ENCODE peak calls at places on chromosomes 3 and 15, in six cellular contexts. One of them, this sample, is unnamed.
A peak's percentile ranks its signal among the peaks of the same experiment; 100 is the strongest.

GRCh38 chr3:123027292-123028232 is at the start of gene SEMA5B:
- DNase-seq in mammary epithelial cell: peak; percentile 39
- DNase-seq in astrocyte of the spinal cord: no peak
- DNase-seq in spleen: peak; percentile 82
- DNase-seq in fibroblast of lung: no peak
- DNase-seq in fibroblast of pulmonary artery: no peak
- DNase-seq in this sample: no peak

GRCh38 chr15:56772868-56773639 is 39.7 kb upstream of the ZNF280D start:
- DNase-seq in mammary epithelial cell: no peak
- DNase-seq in astrocyte of the spinal cord: no peak
- DNase-seq in spleen: no peak
- DNase-seq in fibroblast of lung: peak; percentile 58
- DNase-seq in fibroblast of pulmonary artery: peak; percentile 65
- DNase-seq in this sample: no peak

GRCh38 chr15:77738441-77739437 is 106.0 kb upstream of the LINGO1 start:
- DNase-seq in mammary epithelial cell: no peak
- DNase-seq in astrocyte of the spinal cord: no peak
- DNase-seq in spleen: no peak
- DNase-seq in fibroblast of lung: no peak
- DNase-seq in fibroblast of pulmonary artery: no peak
- DNase-seq in this sample: no peak

GRCh38 chr3:69182588-69183299 is 60.3 kb upstream of the LMOD3 start:
- DNase-seq in mammary epithelial cell: peak; percentile 58
- DNase-seq in astrocyte of the spinal cord: peak; percentile 85
- DNase-seq in spleen: no peak
- DNase-seq in fibroblast of lung: peak; percentile 55
- DNase-seq in fibroblast of pulmonary artery: peak; percentile 82
- DNase-seq in this sample: no peak

GRCh38 chr15:57861039-57861638 is 154.6 kb downstream of the POLR2M start:
- DNase-seq in mammary epithelial cell: peak; percentile 61
- DNase-seq in astrocyte of the spinal cord: peak; percentile 76
- DNase-seq in spleen: no peak
- DNase-seq in fibroblast of lung: peak; percentile 80
- DNase-seq in fibroblast of pulmonary artery: peak; percentile 85
- DNase-seq in this sample: no peak

GRCh38 chr15:90819390-90819789 is 49.0 kb upstream of the FURIN start:
- DNase-seq in mammary epithelial cell: no peak
- DNase-seq in astrocyte of the spinal cord: no peak
- DNase-seq in spleen: no peak
- DNase-seq in fibroblast of lung: no peak
- DNase-seq in fibroblast of pulmonary artery: no peak
- DNase-seq in this sample: no peak

GRCh38 chr15:95591270-95591669 is 739.2 kb upstream of the NR2F2 start:
- DNase-seq in mammary epithelial cell: no peak
- DNase-seq in astrocyte of the spinal cord: no peak
- DNase-seq in spleen: no peak
- DNase-seq in fibroblast of lung: no peak
- DNase-seq in fibroblast of pulmonary artery: no peak
- DNase-seq in this sample: no peak

GRCh38 chr3:52780298-52780585 is 2.8 kb downstream of the ITIH1 start:
- DNase-seq in mammary epithelial cell: no peak
- DNase-seq in astrocyte of the spinal cord: no peak
- DNase-seq in spleen: no peak
- DNase-seq in fibroblast of lung: no peak
- DNase-seq in fibroblast of pulmonary artery: no peak
- DNase-seq in this sample: peak; percentile 18

GRCh38 chr3:41148901-41149300 is 50.4 kb upstream of the CTNNB1 start:
- DNase-seq in mammary epithelial cell: no peak
- DNase-seq in astrocyte of the spinal cord: no peak
- DNase-seq in spleen: no peak
- DNase-seq in fibroblast of lung: no peak
- DNase-seq in fibroblast of pulmonary artery: no peak
- DNase-seq in this sample: no peak

GRCh38 chr3:197801801-197802504 is 10.9 kb downstream of the LRCH3 start:
- DNase-seq in mammary epithelial cell: peak; percentile 60
- DNase-seq in astrocyte of the spinal cord: no peak
- DNase-seq in spleen: no peak
- DNase-seq in fibroblast of lung: peak; percentile 48
- DNase-seq in fibroblast of pulmonary artery: peak; percentile 48
- DNase-seq in this sample: peak; percentile 67

GRCh38 chr3:70358978-70359580 is 46.6 kb upstream of the MDFIC2 start:
- DNase-seq in mammary epithelial cell: peak; percentile 5
- DNase-seq in astrocyte of the spinal cord: peak; percentile 59
- DNase-seq in spleen: no peak
- DNase-seq in fibroblast of lung: peak; percentile 59
- DNase-seq in fibroblast of pulmonary artery: peak; percentile 60
- DNase-seq in this sample: no peak

GRCh38 chr15:98003976-98004375 is 43.5 kb downstream of the ARRDC4 start:
- DNase-seq in mammary epithelial cell: peak; percentile 86
- DNase-seq in astrocyte of the spinal cord: no peak
- DNase-seq in spleen: no peak
- DNase-seq in fibroblast of lung: no peak
- DNase-seq in fibroblast of pulmonary artery: no peak
- DNase-seq in this sample: no peak

GRCh38 chr3:51953445-51953844 is 1.7 kb upstream of the GPR62 start:
- DNase-seq in mammary epithelial cell: peak; percentile 43
- DNase-seq in astrocyte of the spinal cord: peak; percentile 62
- DNase-seq in spleen: no peak
- DNase-seq in fibroblast of lung: peak; percentile 68
- DNase-seq in fibroblast of pulmonary artery: peak; percentile 72
- DNase-seq in this sample: peak; percentile 65

GRCh38 chr15:44598892-44599291 is 61.9 kb downstream of the EIF3J start:
- DNase-seq in mammary epithelial cell: no peak
- DNase-seq in astrocyte of the spinal cord: peak; percentile 37
- DNase-seq in spleen: no peak
- DNase-seq in fibroblast of lung: peak; percentile 74
- DNase-seq in fibroblast of pulmonary artery: peak; percentile 88
- DNase-seq in this sample: no peak

GRCh38 chr3:36871379-36872126 is 73.3 kb downstream of the TRANK1 start:
- DNase-seq in mammary epithelial cell: no peak
- DNase-seq in astrocyte of the spinal cord: no peak
- DNase-seq in spleen: no peak
- DNase-seq in fibroblast of lung: no peak
- DNase-seq in fibroblast of pulmonary artery: no peak
- DNase-seq in this sample: no peak

GRCh38 chr3:38153986-38154608 is 11.2 kb upstream of the OXSR1 start:
- DNase-seq in mammary epithelial cell: peak; percentile 94
- DNase-seq in astrocyte of the spinal cord: no peak
- DNase-seq in spleen: no peak
- DNase-seq in fibroblast of lung: peak; percentile 92
- DNase-seq in fibroblast of pulmonary artery: peak; percentile 94
- DNase-seq in this sample: peak; percentile 79

GRCh38 chr3:155302476-155302875 is 9.0 kb upstream of the STRIT1 start:
- DNase-seq in mammary epithelial cell: no peak
- DNase-seq in astrocyte of the spinal cord: peak; percentile 69
- DNase-seq in spleen: no peak
- DNase-seq in fibroblast of lung: peak; percentile 66
- DNase-seq in fibroblast of pulmonary artery: peak; percentile 25
- DNase-seq in this sample: no peak

GRCh38 chr3:42503957-42504333 is 1.5 kb downstream of the VIPR1 start:
- DNase-seq in mammary epithelial cell: no peak
- DNase-seq in astrocyte of the spinal cord: no peak
- DNase-seq in spleen: peak; percentile 64
- DNase-seq in fibroblast of lung: no peak
- DNase-seq in fibroblast of pulmonary artery: no peak
- DNase-seq in this sample: peak; percentile 41

GRCh38 chr3:17143893-17144664 is 259.3 kb downstream of the PLCL2 start:
- DNase-seq in mammary epithelial cell: no peak
- DNase-seq in astrocyte of the spinal cord: no peak
- DNase-seq in spleen: no peak
- DNase-seq in fibroblast of lung: no peak
- DNase-seq in fibroblast of pulmonary artery: no peak
- DNase-seq in this sample: no peak

GRCh38 chr3:136752046-136752326 is 192 bp downstream of the STAG1 start:
- DNase-seq in mammary epithelial cell: no peak
- DNase-seq in astrocyte of the spinal cord: no peak
- DNase-seq in spleen: no peak
- DNase-seq in fibroblast of lung: no peak
- DNase-seq in fibroblast of pulmonary artery: no peak
- DNase-seq in this sample: no peak

GRCh38 chr15:78177447-78177873 is 28.3 kb downstream of the IDH3A start:
- DNase-seq in mammary epithelial cell: no peak
- DNase-seq in astrocyte of the spinal cord: peak; percentile 12
- DNase-seq in spleen: peak; percentile 78
- DNase-seq in fibroblast of lung: peak; percentile 15
- DNase-seq in fibroblast of pulmonary artery: peak; percentile 25
- DNase-seq in this sample: no peak

GRCh38 chr3:61617041-61617440 is 55.7 kb downstream of the PTPRG start:
- DNase-seq in mammary epithelial cell: no peak
- DNase-seq in astrocyte of the spinal cord: no peak
- DNase-seq in spleen: no peak
- DNase-seq in fibroblast of lung: no peak
- DNase-seq in fibroblast of pulmonary artery: peak; percentile 7
- DNase-seq in this sample: no peak

GRCh38 chr3:134640872-134641470 is 9.9 kb downstream of the KY start:
- DNase-seq in mammary epithelial cell: no peak
- DNase-seq in astrocyte of the spinal cord: peak; percentile 35
- DNase-seq in spleen: no peak
- DNase-seq in fibroblast of lung: peak; percentile 42
- DNase-seq in fibroblast of pulmonary artery: peak; percentile 64
- DNase-seq in this sample: no peak
- TF ChIP-seq CTCF in mammary epithelial cell: peak; percentile 38
- TF ChIP-seq CTCF in astrocyte of the spinal cord: peak; percentile 72
- TF ChIP-seq CTCF in spleen: no peak
- TF ChIP-seq CTCF in fibroblast of lung: peak; percentile 57
- TF ChIP-seq CTCF in fibroblast of pulmonary artery: peak; percentile 76
- TF ChIP-seq CTCF in this sample: peak; percentile 50

DNA sequence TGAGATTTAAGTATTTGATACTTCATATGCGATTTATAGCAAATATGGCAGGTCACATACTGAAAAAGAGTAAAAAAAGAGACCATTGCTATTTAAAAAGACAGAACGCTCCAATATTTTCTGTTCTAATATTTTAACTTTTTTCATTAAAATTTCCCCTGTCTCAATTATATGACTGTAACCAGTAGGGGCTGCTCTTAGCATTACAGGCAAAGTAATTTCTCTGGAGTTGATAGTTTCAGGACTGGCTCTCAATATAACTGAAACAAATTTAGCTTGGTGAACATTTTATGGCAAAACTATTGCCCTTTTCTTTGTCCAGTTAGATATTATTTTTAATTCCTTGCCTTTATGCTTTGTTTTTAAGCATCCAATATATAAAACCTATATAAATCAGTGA is 286.3 kb upstream of the ROBO2 start:
- DNase-seq in mammary epithelial cell: no peak
- DNase-seq in astrocyte of the spinal cord: no peak
- DNase-seq in spleen: no peak
- DNase-seq in fibroblast of lung: peak; percentile 42
- DNase-seq in fibroblast of pulmonary artery: no peak
- DNase-seq in this sample: no peak
- TF ChIP-seq CTCF in mammary epithelial cell: no peak
- TF ChIP-seq CTCF in astrocyte of the spinal cord: peak; percentile 14
- TF ChIP-seq CTCF in spleen: no peak
- TF ChIP-seq CTCF in fibroblast of lung: peak; percentile 20
- TF ChIP-seq CTCF in fibroblast of pulmonary artery: no peak
- TF ChIP-seq CTCF in this sample: no peak

GRCh38 chr3:140050396-140050795 is 115.4 kb downstream of the CLSTN2 start:
- DNase-seq in mammary epithelial cell: no peak
- DNase-seq in astrocyte of the spinal cord: no peak
- DNase-seq in spleen: no peak
- DNase-seq in fibroblast of lung: no peak
- DNase-seq in fibroblast of pulmonary artery: no peak
- DNase-seq in this sample: no peak

GRCh38 chr3:140055032-140055791 is 120.2 kb downstream of the CLSTN2 start:
- DNase-seq in mammary epithelial cell: no peak
- DNase-seq in astrocyte of the spinal cord: no peak
- DNase-seq in spleen: no peak
- DNase-seq in fibroblast of lung: no peak
- DNase-seq in fibroblast of pulmonary artery: no peak
- DNase-seq in this sample: no peak

GRCh38 chr3:140053794-140054193 is 118.8 kb downstream of the CLSTN2 start:
- DNase-seq in mammary epithelial cell: no peak
- DNase-seq in astrocyte of the spinal cord: no peak
- DNase-seq in spleen: no peak
- DNase-seq in fibroblast of lung: no peak
- DNase-seq in fibroblast of pulmonary artery: no peak
- DNase-seq in this sample: no peak

GRCh38 chr3:140053011-140053702 is 118.2 kb downstream of the CLSTN2 start:
- DNase-seq in mammary epithelial cell: no peak
- DNase-seq in astrocyte of the spinal cord: no peak
- DNase-seq in spleen: no peak
- DNase-seq in fibroblast of lung: no peak
- DNase-seq in fibroblast of pulmonary artery: no peak
- DNase-seq in this sample: no peak

DNA sequence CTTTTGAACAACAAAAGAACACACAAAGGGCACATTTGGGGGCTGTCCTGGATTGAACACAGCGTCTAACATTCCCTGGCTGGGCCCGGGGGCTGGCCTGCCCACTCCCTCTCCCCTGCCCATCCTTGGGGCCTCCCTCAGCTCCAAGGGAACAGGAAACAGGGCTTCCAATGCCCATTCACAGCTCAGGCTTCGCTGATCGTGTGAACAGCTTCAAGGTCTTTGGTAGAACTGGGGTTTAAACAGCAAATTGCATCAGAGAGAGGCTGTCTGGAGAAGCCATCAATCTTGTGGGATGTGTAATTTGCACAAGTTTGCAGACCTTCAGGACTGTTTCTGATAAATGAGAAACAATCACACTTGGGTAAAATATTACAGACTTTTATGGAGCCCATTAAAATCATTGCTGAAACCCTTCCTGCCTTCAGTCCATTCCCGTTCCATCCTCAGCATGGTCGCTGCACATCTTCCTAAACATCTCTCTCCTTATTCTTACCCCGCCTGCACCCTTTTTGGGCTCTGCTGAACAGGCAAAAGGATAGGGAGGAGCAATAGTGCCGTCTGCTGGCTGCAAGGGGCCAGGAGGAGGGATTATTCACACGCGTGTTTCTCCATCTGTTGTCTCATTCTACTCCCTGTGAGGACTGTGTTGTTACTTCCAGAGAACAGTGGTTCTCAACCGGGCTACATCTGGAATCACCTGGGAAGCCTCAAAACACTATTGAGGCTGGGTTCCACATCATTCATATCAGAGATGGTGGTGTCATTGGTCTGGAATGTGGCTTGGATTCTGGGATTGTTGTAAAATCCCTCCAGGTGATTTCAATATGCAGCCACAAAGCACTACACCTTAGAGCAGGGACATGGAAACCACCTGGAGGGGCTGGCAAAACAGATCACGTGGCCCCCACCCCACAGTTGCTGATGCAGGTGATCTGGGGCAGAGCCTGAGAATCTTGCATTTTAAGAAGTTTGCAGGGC is 116.3 kb downstream of the CLSTN2 start:
- DNase-seq in mammary epithelial cell: peak; percentile 12
- DNase-seq in astrocyte of the spinal cord: no peak
- DNase-seq in spleen: no peak
- DNase-seq in fibroblast of lung: no peak
- DNase-seq in fibroblast of pulmonary artery: no peak
- DNase-seq in this sample: no peak
- TF ChIP-seq CTCF in mammary epithelial cell: peak; percentile 56
- TF ChIP-seq CTCF in astrocyte of the spinal cord: peak; percentile 35
- TF ChIP-seq CTCF in spleen: no peak
- TF ChIP-seq CTCF in fibroblast of lung: no peak
- TF ChIP-seq CTCF in fibroblast of pulmonary artery: no peak
- TF ChIP-seq CTCF in this sample: no peak

DNA sequence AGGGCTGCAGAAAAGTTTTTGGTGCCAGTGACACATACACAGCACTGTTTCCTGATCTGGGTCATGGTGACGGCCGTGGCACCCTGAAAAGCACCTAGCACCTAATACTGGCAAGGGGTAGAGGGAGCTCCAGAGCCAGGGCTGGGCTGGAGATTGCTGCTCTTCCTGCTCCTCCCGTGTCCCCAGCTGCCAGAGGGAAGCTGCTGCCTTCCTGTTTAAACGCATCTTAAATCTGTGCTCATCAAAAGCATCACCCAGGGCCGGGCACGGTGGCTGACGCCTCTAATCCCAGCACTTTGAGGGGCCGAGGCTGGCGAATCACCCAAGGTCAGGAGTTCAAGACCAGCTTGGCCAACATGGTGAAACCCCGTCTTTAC is 156.7 kb upstream of the MEF2A start:
- DNase-seq in mammary epithelial cell: peak; percentile 58
- DNase-seq in astrocyte of the spinal cord: peak; percentile 46
- DNase-seq in spleen: peak; percentile 83
- DNase-seq in fibroblast of lung: peak; percentile 72
- DNase-seq in fibroblast of pulmonary artery: peak; percentile 71
- DNase-seq in this sample: peak; percentile 80
- TF ChIP-seq CTCF in mammary epithelial cell: peak; percentile 57
- TF ChIP-seq CTCF in astrocyte of the spinal cord: peak; percentile 66
- TF ChIP-seq CTCF in spleen: no peak
- TF ChIP-seq CTCF in fibroblast of lung: peak; percentile 59
- TF ChIP-seq CTCF in fibroblast of pulmonary artery: peak; percentile 70
- TF ChIP-seq CTCF in this sample: peak; percentile 61

This sample was measured in CD14-positive monocyte.